ENCODE peak calls at places on chromosome 16, in nine cellular contexts. One of them, this sample, is unnamed.

GRCh38 chr16:22210854-22211253 is 4.8 kb downstream of the EEF2K start:
- DNase-seq in skeletal muscle cell: no peak
- DNase-seq in HT-29: no peak
- DNase-seq in activated CD4-positive, alpha-beta T cell treated with anti-CD3 and anti-CD28 coated beads for 24 hours: no peak
- DNase-seq in NCI-H446: no peak
- DNase-seq in AG10803: no peak
- DNase-seq in NCI-H2081: no peak
- DNase-seq in adrenal gland: no peak
- DNase-seq in HTR-8/SVneo: no peak
- DNase-seq in this sample: no peak

GRCh38 chr16:3189869-3190268 is 1.9 kb downstream of the OR1F1 start:
- DNase-seq in skeletal muscle cell: no peak
- DNase-seq in HT-29: no peak
- DNase-seq in activated CD4-positive, alpha-beta T cell treated with anti-CD3 and anti-CD28 coated beads for 24 hours: no peak
- DNase-seq in NCI-H446: no peak
- DNase-seq in AG10803: no peak
- DNase-seq in NCI-H2081: no peak
- DNase-seq in adrenal gland: no peak
- DNase-seq in HTR-8/SVneo: no peak
- DNase-seq in this sample: no peak

GRCh38 chr16:8863594-8864424 is 5.0 kb downstream of the CARHSP1 start:
- DNase-seq in skeletal muscle cell: no peak
- DNase-seq in HT-29: peak
- DNase-seq in activated CD4-positive, alpha-beta T cell treated with anti-CD3 and anti-CD28 coated beads for 24 hours: no peak
- DNase-seq in NCI-H446: no peak
- DNase-seq in AG10803: no peak
- DNase-seq in NCI-H2081: no peak
- DNase-seq in adrenal gland: peak
- DNase-seq in HTR-8/SVneo: no peak
- DNase-seq in this sample: no peak

GRCh38 chr16:74468807-74469511 is 47.7 kb upstream of the CLEC18B start:
- DNase-seq in skeletal muscle cell: no peak
- DNase-seq in HT-29: no peak
- DNase-seq in activated CD4-positive, alpha-beta T cell treated with anti-CD3 and anti-CD28 coated beads for 24 hours: no peak
- DNase-seq in NCI-H446: no peak
- DNase-seq in AG10803: no peak
- DNase-seq in NCI-H2081: no peak
- DNase-seq in adrenal gland: no peak
- DNase-seq in HTR-8/SVneo: no peak
- DNase-seq in this sample: no peak

GRCh38 chr16:12228607-12229499 is 252.3 kb downstream of the SNX29 start:
- DNase-seq in skeletal muscle cell: no peak
- DNase-seq in HT-29: peak
- DNase-seq in activated CD4-positive, alpha-beta T cell treated with anti-CD3 and anti-CD28 coated beads for 24 hours: peak
- DNase-seq in NCI-H446: peak
- DNase-seq in AG10803: peak
- DNase-seq in NCI-H2081: no peak
- DNase-seq in adrenal gland: peak
- DNase-seq in HTR-8/SVneo: peak
- DNase-seq in this sample: peak

GRCh38 chr16:85695196-85696128 is 6.7 kb upstream of the GINS2 start:
- DNase-seq in skeletal muscle cell: no peak
- DNase-seq in HT-29: no peak
- DNase-seq in activated CD4-positive, alpha-beta T cell treated with anti-CD3 and anti-CD28 coated beads for 24 hours: no peak
- DNase-seq in NCI-H446: no peak
- DNase-seq in AG10803: no peak
- DNase-seq in NCI-H2081: no peak
- DNase-seq in adrenal gland: no peak
- DNase-seq in HTR-8/SVneo: no peak
- DNase-seq in this sample: no peak

GRCh38 chr16:11254913-11255736 is 879 bp downstream of the SOCS1 start:
- DNase-seq in skeletal muscle cell: no peak
- DNase-seq in HT-29: no peak
- DNase-seq in activated CD4-positive, alpha-beta T cell treated with anti-CD3 and anti-CD28 coated beads for 24 hours: peak
- DNase-seq in NCI-H446: no peak
- DNase-seq in AG10803: peak
- DNase-seq in NCI-H2081: no peak
- DNase-seq in adrenal gland: peak
- DNase-seq in HTR-8/SVneo: no peak
- DNase-seq in this sample: peak

GRCh38 chr16:16148755-16149154 is 74.5 kb downstream of the ABCC6 start:
- DNase-seq in skeletal muscle cell: no peak
- DNase-seq in HT-29: no peak
- DNase-seq in activated CD4-positive, alpha-beta T cell treated with anti-CD3 and anti-CD28 coated beads for 24 hours: no peak
- DNase-seq in NCI-H446: peak
- DNase-seq in AG10803: no peak
- DNase-seq in NCI-H2081: no peak
- DNase-seq in adrenal gland: no peak
- DNase-seq in HTR-8/SVneo: no peak
- DNase-seq in this sample: no peak

GRCh38 chr16:76946879-76947278 is 244.1 kb upstream of the MON1B start:
- DNase-seq in skeletal muscle cell: peak
- DNase-seq in HT-29: peak
- DNase-seq in activated CD4-positive, alpha-beta T cell treated with anti-CD3 and anti-CD28 coated beads for 24 hours: no peak
- DNase-seq in NCI-H446: no peak
- DNase-seq in AG10803: peak
- DNase-seq in NCI-H2081: peak
- DNase-seq in adrenal gland: peak
- DNase-seq in HTR-8/SVneo: no peak
- DNase-seq in this sample: peak

GRCh38 chr16:11966173-11966572 is 1.2 kb downstream of the TNFRSF17 start:
- DNase-seq in skeletal muscle cell: no peak
- DNase-seq in HT-29: no peak
- DNase-seq in activated CD4-positive, alpha-beta T cell treated with anti-CD3 and anti-CD28 coated beads for 24 hours: no peak
- DNase-seq in NCI-H446: no peak
- DNase-seq in AG10803: no peak
- DNase-seq in NCI-H2081: no peak
- DNase-seq in adrenal gland: no peak
- DNase-seq in HTR-8/SVneo: no peak
- DNase-seq in this sample: no peak

GRCh38 chr16:67805718-67806427 is 487 bp downstream of the RANBP10 start:
- DNase-seq in skeletal muscle cell: no peak
- DNase-seq in HT-29: peak
- DNase-seq in activated CD4-positive, alpha-beta T cell treated with anti-CD3 and anti-CD28 coated beads for 24 hours: no peak
- DNase-seq in NCI-H446: no peak
- DNase-seq in AG10803: no peak
- DNase-seq in NCI-H2081: no peak
- DNase-seq in adrenal gland: peak
- DNase-seq in HTR-8/SVneo: no peak
- DNase-seq in this sample: no peak

GRCh38 chr16:974001-974601 is 3.3 kb upstream of the LMF1 start:
- DNase-seq in skeletal muscle cell: no peak
- DNase-seq in HT-29: no peak
- DNase-seq in activated CD4-positive, alpha-beta T cell treated with anti-CD3 and anti-CD28 coated beads for 24 hours: no peak
- DNase-seq in NCI-H446: no peak
- DNase-seq in AG10803: no peak
- DNase-seq in NCI-H2081: no peak
- DNase-seq in adrenal gland: no peak
- DNase-seq in HTR-8/SVneo: no peak
- DNase-seq in this sample: no peak

GRCh38 chr16:11391576-11391975 is 46.3 kb downstream of the RMI2 start:
- DNase-seq in skeletal muscle cell: no peak
- DNase-seq in HT-29: peak
- DNase-seq in activated CD4-positive, alpha-beta T cell treated with anti-CD3 and anti-CD28 coated beads for 24 hours: no peak
- DNase-seq in NCI-H446: no peak
- DNase-seq in AG10803: no peak
- DNase-seq in NCI-H2081: peak
- DNase-seq in adrenal gland: no peak
- DNase-seq in HTR-8/SVneo: no peak
- DNase-seq in this sample: no peak

GRCh38 chr16:84284168-84284722 is 10.4 kb upstream of the WFDC1 start:
- DNase-seq in skeletal muscle cell: no peak
- DNase-seq in HT-29: no peak
- DNase-seq in activated CD4-positive, alpha-beta T cell treated with anti-CD3 and anti-CD28 coated beads for 24 hours: no peak
- DNase-seq in NCI-H446: no peak
- DNase-seq in AG10803: peak
- DNase-seq in NCI-H2081: no peak
- DNase-seq in adrenal gland: peak
- DNase-seq in HTR-8/SVneo: no peak
- DNase-seq in this sample: no peak

GRCh38 chr16:12744860-12745259 is 58.8 kb downstream of the CPPED1 start:
- DNase-seq in skeletal muscle cell: no peak
- DNase-seq in HT-29: no peak
- DNase-seq in activated CD4-positive, alpha-beta T cell treated with anti-CD3 and anti-CD28 coated beads for 24 hours: no peak
- DNase-seq in NCI-H446: no peak
- DNase-seq in AG10803: no peak
- DNase-seq in NCI-H2081: no peak
- DNase-seq in adrenal gland: no peak
- DNase-seq in HTR-8/SVneo: no peak
- DNase-seq in this sample: no peak

GRCh38 chr16:71734511-71734910 is 10.0 kb upstream of the PHLPP2 start:
- DNase-seq in skeletal muscle cell: no peak
- DNase-seq in HT-29: no peak
- DNase-seq in activated CD4-positive, alpha-beta T cell treated with anti-CD3 and anti-CD28 coated beads for 24 hours: no peak
- DNase-seq in NCI-H446: no peak
- DNase-seq in AG10803: no peak
- DNase-seq in NCI-H2081: no peak
- DNase-seq in adrenal gland: no peak
- DNase-seq in HTR-8/SVneo: no peak
- DNase-seq in this sample: no peak

GRCh38 chr16:63787014-63787413 is 1334.8 kb downstream of the CDH11 start:
- DNase-seq in skeletal muscle cell: no peak
- DNase-seq in HT-29: no peak
- DNase-seq in activated CD4-positive, alpha-beta T cell treated with anti-CD3 and anti-CD28 coated beads for 24 hours: no peak
- DNase-seq in NCI-H446: no peak
- DNase-seq in AG10803: no peak
- DNase-seq in NCI-H2081: no peak
- DNase-seq in adrenal gland: no peak
- DNase-seq in HTR-8/SVneo: no peak
- DNase-seq in this sample: no peak

GRCh38 chr16:72542103-72542502 is 370.1 kb upstream of the PMFBP1 start:
- DNase-seq in skeletal muscle cell: no peak
- DNase-seq in HT-29: no peak
- DNase-seq in activated CD4-positive, alpha-beta T cell treated with anti-CD3 and anti-CD28 coated beads for 24 hours: no peak
- DNase-seq in NCI-H446: no peak
- DNase-seq in AG10803: no peak
- DNase-seq in NCI-H2081: no peak
- DNase-seq in adrenal gland: no peak
- DNase-seq in HTR-8/SVneo: no peak
- DNase-seq in this sample: no peak

GRCh38 chr16:89330177-89330856 is 112.8 kb downstream of the ZNF778 start:
- DNase-seq in skeletal muscle cell: no peak
- DNase-seq in HT-29: peak
- DNase-seq in activated CD4-positive, alpha-beta T cell treated with anti-CD3 and anti-CD28 coated beads for 24 hours: no peak
- DNase-seq in NCI-H446: no peak
- DNase-seq in AG10803: no peak
- DNase-seq in NCI-H2081: no peak
- DNase-seq in adrenal gland: peak
- DNase-seq in HTR-8/SVneo: peak
- DNase-seq in this sample: peak

GRCh38 chr16:86882586-86883280 is 304.4 kb downstream of the FOXL1 start:
- DNase-seq in skeletal muscle cell: peak
- DNase-seq in HT-29: no peak
- DNase-seq in activated CD4-positive, alpha-beta T cell treated with anti-CD3 and anti-CD28 coated beads for 24 hours: no peak
- DNase-seq in NCI-H446: no peak
- DNase-seq in AG10803: peak
- DNase-seq in NCI-H2081: no peak
- DNase-seq in adrenal gland: peak
- DNase-seq in HTR-8/SVneo: peak
- DNase-seq in this sample: peak

GRCh38 chr16:69301861-69302260 is 9.3 kb upstream of the VPS4A start:
- DNase-seq in skeletal muscle cell: no peak
- DNase-seq in HT-29: no peak
- DNase-seq in activated CD4-positive, alpha-beta T cell treated with anti-CD3 and anti-CD28 coated beads for 24 hours: no peak
- DNase-seq in NCI-H446: no peak
- DNase-seq in AG10803: no peak
- DNase-seq in NCI-H2081: no peak
- DNase-seq in adrenal gland: no peak
- DNase-seq in HTR-8/SVneo: no peak
- DNase-seq in this sample: no peak

GRCh38 chr16:56657555-56658430 is at the start of gene MT1F:
- DNase-seq in skeletal muscle cell: no peak
- DNase-seq in HT-29: peak
- DNase-seq in activated CD4-positive, alpha-beta T cell treated with anti-CD3 and anti-CD28 coated beads for 24 hours: peak
- DNase-seq in NCI-H446: no peak
- DNase-seq in AG10803: no peak
- DNase-seq in NCI-H2081: no peak
- DNase-seq in adrenal gland: peak
- DNase-seq in HTR-8/SVneo: peak
- DNase-seq in this sample: peak